ENCODE peak calls at places on chromosomes 6 and 20, in ten cellular contexts. One of them, this sample, is unnamed.

GRCh38 chr6:45074423-45074822 is 253.7 kb upstream of the RUNX2 start:
- DNase-seq in naive thymus-derived CD4-positive, alpha-beta T cell: no peak
- DNase-seq in sigmoid colon: no peak
- DNase-seq in AG04450: no peak
- DNase-seq in neural progenitor cell: no peak
- DNase-seq in right lobe of liver: no peak
- DNase-seq in ovary: no peak
- DNase-seq in DND-41: no peak
- DNase-seq in psoas muscle: no peak
- DNase-seq in gastrocnemius medialis: no peak
- DNase-seq in this sample: no peak

GRCh38 chr20:31713312-31714049 is 9.2 kb downstream of the BCL2L1 start:
- DNase-seq in naive thymus-derived CD4-positive, alpha-beta T cell: no peak
- DNase-seq in sigmoid colon: peak
- DNase-seq in AG04450: peak
- DNase-seq in neural progenitor cell: no peak
- DNase-seq in right lobe of liver: peak
- DNase-seq in ovary: peak
- DNase-seq in DND-41: no peak
- DNase-seq in psoas muscle: peak
- DNase-seq in gastrocnemius medialis: peak
- DNase-seq in this sample: no peak

GRCh38 chr20:36824142-36824940 is 50.8 kb upstream of the DSN1 start:
- DNase-seq in naive thymus-derived CD4-positive, alpha-beta T cell: no peak
- DNase-seq in sigmoid colon: no peak
- DNase-seq in AG04450: no peak
- DNase-seq in neural progenitor cell: no peak
- DNase-seq in right lobe of liver: no peak
- DNase-seq in ovary: no peak
- DNase-seq in DND-41: no peak
- DNase-seq in psoas muscle: no peak
- DNase-seq in gastrocnemius medialis: no peak
- DNase-seq in this sample: peak

GRCh38 chr6:875012-875411 is 182.1 kb upstream of the EXOC2 start:
- DNase-seq in naive thymus-derived CD4-positive, alpha-beta T cell: no peak
- DNase-seq in sigmoid colon: no peak
- DNase-seq in AG04450: no peak
- DNase-seq in neural progenitor cell: no peak
- DNase-seq in right lobe of liver: no peak
- DNase-seq in ovary: no peak
- DNase-seq in DND-41: no peak
- DNase-seq in psoas muscle: no peak
- DNase-seq in gastrocnemius medialis: no peak
- DNase-seq in this sample: no peak

GRCh38 chr20:22861231-22861980 is 173.7 kb upstream of the SSTR4 start:
- DNase-seq in naive thymus-derived CD4-positive, alpha-beta T cell: no peak
- DNase-seq in sigmoid colon: no peak
- DNase-seq in AG04450: no peak
- DNase-seq in neural progenitor cell: no peak
- DNase-seq in right lobe of liver: no peak
- DNase-seq in ovary: no peak
- DNase-seq in DND-41: no peak
- DNase-seq in psoas muscle: no peak
- DNase-seq in gastrocnemius medialis: no peak
- DNase-seq in this sample: no peak

GRCh38 chr6:89371849-89372505 is 19.5 kb upstream of the UBE2J1 start:
- DNase-seq in naive thymus-derived CD4-positive, alpha-beta T cell: peak
- DNase-seq in sigmoid colon: peak
- DNase-seq in AG04450: peak
- DNase-seq in neural progenitor cell: peak
- DNase-seq in right lobe of liver: peak
- DNase-seq in ovary: peak
- DNase-seq in DND-41: peak
- DNase-seq in psoas muscle: peak
- DNase-seq in gastrocnemius medialis: peak
- DNase-seq in this sample: no peak

GRCh38 chr6:166415306-166415705 is 32.6 kb upstream of the MPC1 start:
- DNase-seq in naive thymus-derived CD4-positive, alpha-beta T cell: no peak
- DNase-seq in sigmoid colon: no peak
- DNase-seq in AG04450: no peak
- DNase-seq in neural progenitor cell: no peak
- DNase-seq in right lobe of liver: no peak
- DNase-seq in ovary: no peak
- DNase-seq in DND-41: peak
- DNase-seq in psoas muscle: no peak
- DNase-seq in gastrocnemius medialis: no peak
- DNase-seq in this sample: no peak

GRCh38 chr20:47389867-47390347 is 33.4 kb upstream of the ZMYND8 start:
- DNase-seq in naive thymus-derived CD4-positive, alpha-beta T cell: no peak
- DNase-seq in sigmoid colon: no peak
- DNase-seq in AG04450: no peak
- DNase-seq in neural progenitor cell: no peak
- DNase-seq in right lobe of liver: no peak
- DNase-seq in ovary: no peak
- DNase-seq in DND-41: no peak
- DNase-seq in psoas muscle: no peak
- DNase-seq in gastrocnemius medialis: no peak
- DNase-seq in this sample: peak

GRCh38 chr6:114220241-114220640 is 122.6 kb downstream of the HS3ST5 start:
- DNase-seq in naive thymus-derived CD4-positive, alpha-beta T cell: no peak
- DNase-seq in sigmoid colon: no peak
- DNase-seq in AG04450: no peak
- DNase-seq in neural progenitor cell: no peak
- DNase-seq in right lobe of liver: no peak
- DNase-seq in ovary: no peak
- DNase-seq in DND-41: no peak
- DNase-seq in psoas muscle: no peak
- DNase-seq in gastrocnemius medialis: peak
- DNase-seq in this sample: no peak

GRCh38 chr20:11101243-11101642 is 427.4 kb upstream of the JAG1 start:
- DNase-seq in naive thymus-derived CD4-positive, alpha-beta T cell: no peak
- DNase-seq in sigmoid colon: no peak
- DNase-seq in AG04450: no peak
- DNase-seq in neural progenitor cell: no peak
- DNase-seq in right lobe of liver: no peak
- DNase-seq in ovary: no peak
- DNase-seq in DND-41: no peak
- DNase-seq in psoas muscle: no peak
- DNase-seq in gastrocnemius medialis: no peak
- DNase-seq in this sample: no peak

GRCh38 chr20:46222521-46223007 is 85.7 kb downstream of the CDH22 start:
- DNase-seq in naive thymus-derived CD4-positive, alpha-beta T cell: no peak
- DNase-seq in sigmoid colon: no peak
- DNase-seq in AG04450: no peak
- DNase-seq in neural progenitor cell: peak
- DNase-seq in right lobe of liver: no peak
- DNase-seq in ovary: peak
- DNase-seq in DND-41: no peak
- DNase-seq in psoas muscle: peak
- DNase-seq in gastrocnemius medialis: peak
- DNase-seq in this sample: no peak

GRCh38 chr6:3722785-3723184 is 28.7 kb downstream of the PXDC1 start:
- DNase-seq in naive thymus-derived CD4-positive, alpha-beta T cell: no peak
- DNase-seq in sigmoid colon: no peak
- DNase-seq in AG04450: no peak
- DNase-seq in neural progenitor cell: no peak
- DNase-seq in right lobe of liver: no peak
- DNase-seq in ovary: no peak
- DNase-seq in DND-41: no peak
- DNase-seq in psoas muscle: no peak
- DNase-seq in gastrocnemius medialis: no peak
- DNase-seq in this sample: no peak

GRCh38 chr6:3722211-3722621 is 29.3 kb downstream of the PXDC1 start:
- DNase-seq in naive thymus-derived CD4-positive, alpha-beta T cell: no peak
- DNase-seq in sigmoid colon: no peak
- DNase-seq in AG04450: no peak
- DNase-seq in neural progenitor cell: peak
- DNase-seq in right lobe of liver: no peak
- DNase-seq in ovary: no peak
- DNase-seq in DND-41: no peak
- DNase-seq in psoas muscle: no peak
- DNase-seq in gastrocnemius medialis: no peak
- DNase-seq in this sample: no peak

GRCh38 chr6:3723966-3724365 is 27.5 kb downstream of the PXDC1 start:
- DNase-seq in naive thymus-derived CD4-positive, alpha-beta T cell: no peak
- DNase-seq in sigmoid colon: no peak
- DNase-seq in AG04450: no peak
- DNase-seq in neural progenitor cell: no peak
- DNase-seq in right lobe of liver: no peak
- DNase-seq in ovary: no peak
- DNase-seq in DND-41: no peak
- DNase-seq in psoas muscle: no peak
- DNase-seq in gastrocnemius medialis: no peak
- DNase-seq in this sample: no peak

GRCh38 chr6:3724451-3725144 is 26.9 kb downstream of the PXDC1 start:
- DNase-seq in naive thymus-derived CD4-positive, alpha-beta T cell: no peak
- DNase-seq in sigmoid colon: no peak
- DNase-seq in AG04450: no peak
- DNase-seq in neural progenitor cell: no peak
- DNase-seq in right lobe of liver: no peak
- DNase-seq in ovary: no peak
- DNase-seq in DND-41: no peak
- DNase-seq in psoas muscle: peak
- DNase-seq in gastrocnemius medialis: no peak
- DNase-seq in this sample: no peak

GRCh38 chr6:3723251-3723650 is 28.3 kb downstream of the PXDC1 start:
- DNase-seq in naive thymus-derived CD4-positive, alpha-beta T cell: no peak
- DNase-seq in sigmoid colon: no peak
- DNase-seq in AG04450: no peak
- DNase-seq in neural progenitor cell: no peak
- DNase-seq in right lobe of liver: no peak
- DNase-seq in ovary: no peak
- DNase-seq in DND-41: no peak
- DNase-seq in psoas muscle: no peak
- DNase-seq in gastrocnemius medialis: no peak
- DNase-seq in this sample: no peak
- H3K27ac ChIP-seq in naive thymus-derived CD4-positive, alpha-beta T cell: no peak
- H3K27ac ChIP-seq in sigmoid colon: peak
- H3K27ac ChIP-seq in AG04450: no peak
- H3K27ac ChIP-seq in neural progenitor cell: no peak
- H3K27ac ChIP-seq in right lobe of liver: no peak
- H3K27ac ChIP-seq in ovary: no peak
- H3K27ac ChIP-seq in DND-41: no peak
- H3K27ac ChIP-seq in psoas muscle: no peak
- H3K27ac ChIP-seq in gastrocnemius medialis: peak
- H3K27ac ChIP-seq in this sample: no peak

GRCh38 chr20:60199866-60200265 is 241.6 kb downstream of the CDH26 start:
- DNase-seq in naive thymus-derived CD4-positive, alpha-beta T cell: no peak
- DNase-seq in sigmoid colon: no peak
- DNase-seq in AG04450: no peak
- DNase-seq in neural progenitor cell: no peak
- DNase-seq in right lobe of liver: no peak
- DNase-seq in ovary: no peak
- DNase-seq in DND-41: no peak
- DNase-seq in psoas muscle: no peak
- DNase-seq in gastrocnemius medialis: no peak
- DNase-seq in this sample: no peak

GRCh38 chr20:60200305-60200918 is 242.2 kb downstream of the CDH26 start:
- DNase-seq in naive thymus-derived CD4-positive, alpha-beta T cell: no peak
- DNase-seq in sigmoid colon: no peak
- DNase-seq in AG04450: no peak
- DNase-seq in neural progenitor cell: no peak
- DNase-seq in right lobe of liver: no peak
- DNase-seq in ovary: no peak
- DNase-seq in DND-41: no peak
- DNase-seq in psoas muscle: no peak
- DNase-seq in gastrocnemius medialis: no peak
- DNase-seq in this sample: no peak

GRCh38 chr20:60202046-60202445 is 243.8 kb downstream of the CDH26 start:
- DNase-seq in naive thymus-derived CD4-positive, alpha-beta T cell: no peak
- DNase-seq in sigmoid colon: no peak
- DNase-seq in AG04450: no peak
- DNase-seq in neural progenitor cell: no peak
- DNase-seq in right lobe of liver: no peak
- DNase-seq in ovary: no peak
- DNase-seq in DND-41: no peak
- DNase-seq in psoas muscle: no peak
- DNase-seq in gastrocnemius medialis: no peak
- DNase-seq in this sample: no peak

GRCh38 chr20:60203451-60203850 is 245.2 kb downstream of the CDH26 start:
- DNase-seq in naive thymus-derived CD4-positive, alpha-beta T cell: no peak
- DNase-seq in sigmoid colon: no peak
- DNase-seq in AG04450: no peak
- DNase-seq in neural progenitor cell: no peak
- DNase-seq in right lobe of liver: no peak
- DNase-seq in ovary: no peak
- DNase-seq in DND-41: no peak
- DNase-seq in psoas muscle: no peak
- DNase-seq in gastrocnemius medialis: no peak
- DNase-seq in this sample: no peak

DNA sequence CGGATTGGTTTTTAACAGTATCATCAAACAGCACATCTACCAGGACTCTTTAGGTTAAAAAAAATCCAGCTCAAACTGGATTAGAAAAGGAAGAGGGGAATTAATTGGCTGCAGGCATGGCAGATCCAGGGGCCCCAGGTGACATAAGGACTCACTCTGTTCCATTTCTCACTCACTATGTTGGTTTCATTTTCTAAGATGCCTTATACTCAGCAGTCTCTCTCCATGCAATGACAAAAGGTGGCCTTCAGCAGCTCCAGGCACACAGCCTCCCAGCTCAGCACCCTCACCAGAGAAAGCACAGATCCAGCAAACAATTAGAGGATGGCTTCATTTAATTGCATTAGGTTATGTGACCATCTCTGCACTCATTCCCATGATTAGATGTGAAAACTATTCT is 243.0 kb downstream of the CDH26 start:
- DNase-seq in naive thymus-derived CD4-positive, alpha-beta T cell: no peak
- DNase-seq in sigmoid colon: no peak
- DNase-seq in AG04450: no peak
- DNase-seq in neural progenitor cell: no peak
- DNase-seq in right lobe of liver: no peak
- DNase-seq in ovary: no peak
- DNase-seq in DND-41: no peak
- DNase-seq in psoas muscle: no peak
- DNase-seq in gastrocnemius medialis: no peak
- DNase-seq in this sample: no peak
- H3K27ac ChIP-seq in naive thymus-derived CD4-positive, alpha-beta T cell: no peak
- H3K27ac ChIP-seq in sigmoid colon: no peak
- H3K27ac ChIP-seq in AG04450: no peak
- H3K27ac ChIP-seq in neural progenitor cell: no peak
- H3K27ac ChIP-seq in right lobe of liver: no peak
- H3K27ac ChIP-seq in ovary: no peak
- H3K27ac ChIP-seq in DND-41: peak
- H3K27ac ChIP-seq in psoas muscle: no peak
- H3K27ac ChIP-seq in gastrocnemius medialis: no peak
- H3K27ac ChIP-seq in this sample: no peak

GRCh38 chr6:112041535-112041934 is 12.4 kb upstream of the CCN6 start:
- DNase-seq in naive thymus-derived CD4-positive, alpha-beta T cell: no peak
- DNase-seq in sigmoid colon: no peak
- DNase-seq in AG04450: no peak
- DNase-seq in neural progenitor cell: no peak
- DNase-seq in right lobe of liver: no peak
- DNase-seq in ovary: no peak
- DNase-seq in DND-41: no peak
- DNase-seq in psoas muscle: no peak
- DNase-seq in gastrocnemius medialis: no peak
- DNase-seq in this sample: no peak
- H3K27ac ChIP-seq in naive thymus-derived CD4-positive, alpha-beta T cell: peak
- H3K27ac ChIP-seq in sigmoid colon: no peak
- H3K27ac ChIP-seq in AG04450: no peak
- H3K27ac ChIP-seq in neural progenitor cell: no peak
- H3K27ac ChIP-seq in right lobe of liver: no peak
- H3K27ac ChIP-seq in ovary: no peak
- H3K27ac ChIP-seq in DND-41: no peak
- H3K27ac ChIP-seq in psoas muscle: no peak
- H3K27ac ChIP-seq in gastrocnemius medialis: no peak
- H3K27ac ChIP-seq in this sample: no peak

GRCh38 chr6:143971453-143971852 is 36.6 kb downstream of the PLAGL1 start:
- DNase-seq in naive thymus-derived CD4-positive, alpha-beta T cell: no peak
- DNase-seq in sigmoid colon: no peak
- DNase-seq in AG04450: no peak
- DNase-seq in neural progenitor cell: no peak
- DNase-seq in right lobe of liver: no peak
- DNase-seq in ovary: no peak
- DNase-seq in DND-41: no peak
- DNase-seq in psoas muscle: no peak
- DNase-seq in gastrocnemius medialis: no peak
- DNase-seq in this sample: no peak
- H3K27ac ChIP-seq in naive thymus-derived CD4-positive, alpha-beta T cell: no peak
- H3K27ac ChIP-seq in sigmoid colon: no peak
- H3K27ac ChIP-seq in AG04450: no peak
- H3K27ac ChIP-seq in neural progenitor cell: no peak
- H3K27ac ChIP-seq in right lobe of liver: no peak
- H3K27ac ChIP-seq in ovary: no peak
- H3K27ac ChIP-seq in DND-41: no peak
- H3K27ac ChIP-seq in psoas muscle: no peak
- H3K27ac ChIP-seq in gastrocnemius medialis: no peak
- H3K27ac ChIP-seq in this sample: no peak